ENCODE peak calls at places on chromosomes 13 and 19, in seven cellular contexts. T is IMR-90; V is ovary; E is CD4-positive, CD25-positive, alpha-beta regulatory T cell; S is PC-3; A is iPS DF 6.9; I is tibial artery. X is an unnamed sample. For H3K4me1, the result is how much of the 10 kb centered on the place peaks cover.

GRCh38 chr13:67048084-67048792 is 181.9 kb downstream of the PCDH9 start:
- DNase-seq in T (peak), V (no peak), E (no peak), S (no peak), A (no peak), I (no peak), X (peak)

GRCh38 chr13:113023694-113024430 is 54.8 kb downstream of the MCF2L start:
- DNase-seq in T (no peak), V (no peak), E (no peak), S (no peak), A (no peak), I (no peak), X (no peak)

GRCh38 chr19:2084993-2085720 is 11.0 kb downstream of the MOB3A start:
- DNase-seq in T (no peak), V (no peak), E (peak), S (peak), A (no peak), I (no peak), X (no peak)

GRCh38 chr19:35045667-35046300 is 4.3 kb downstream of the HPN start:
- DNase-seq in T (peak), V (peak), E (peak), S (peak), A (no peak), I (no peak), X (no peak)

GRCh38 chr13:75316427-75316826 is 165.5 kb downstream of the TBC1D4 start:
- DNase-seq in T (peak), V (no peak), E (peak), S (peak), A (no peak), I (no peak), X (peak)

GRCh38 chr13:111893607-111894443 is 173.1 kb upstream of the SOX1 start:
- DNase-seq in T (no peak), V (no peak), E (no peak), S (no peak), A (no peak), I (peak), X (no peak)

GRCh38 chr19:45809643-45810159 is 5.4 kb downstream of the RSPH6A start:
- DNase-seq in T (peak), V (no peak), E (no peak), S (peak), A (no peak), I (no peak), X (no peak)

GRCh38 chr19:10800488-10800887 is 35.5 kb downstream of the TMED1 start:
- DNase-seq in T (peak), V (no peak), E (no peak), S (no peak), A (no peak), I (no peak), X (peak)

GRCh38 chr13:106331116-106331515 is 204.3 kb downstream of the EFNB2 start:
- DNase-seq in T (no peak), V (no peak), E (no peak), S (no peak), A (no peak), I (no peak), X (no peak)

GRCh38 chr13:51298812-51299211 is 40.7 kb upstream of the SERPINE3 start:
- DNase-seq in T (peak), V (no peak), E (no peak), S (peak), A (no peak), I (no peak), X (peak)

GRCh38 chr13:52665325-52665724 is 12.7 kb downstream of the SUGT1 start:
- DNase-seq in T (peak), V (no peak), E (peak), S (peak), A (no peak), I (no peak), X (peak)

GRCh38 chr13:114313061-114313860 is 1.0 kb upstream of the CHAMP1 start:
- DNase-seq in T (peak), V (peak), E (peak), S (peak), A (no peak), I (no peak), X (no peak)

GRCh38 chr13:58744686-58745085 is 1113.1 kb downstream of the PCDH17 start:
- DNase-seq in T (no peak), V (no peak), E (no peak), S (no peak), A (no peak), I (no peak), X (no peak)

GRCh38 chr19:31135841-31136240 is 213.4 kb downstream of the TSHZ3 start:
- DNase-seq in T (peak), V (no peak), E (no peak), S (peak), A (no peak), I (no peak), X (no peak)

GRCh38 chr13:41668130-41668757 is 210.9 kb downstream of the RGCC start:
- DNase-seq in T (peak), V (peak), E (peak), S (peak), A (peak), I (peak), X (peak)

GRCh38 chr13:46184277-46184699 is 2.3 kb upstream of the LCP1 start:
- DNase-seq in T (no peak), V (no peak), E (peak), S (peak), A (peak), I (no peak), X (peak)

GRCh38 chr13:114157869-114158495 is 21.1 kb upstream of the CFAP97D2 start:
- DNase-seq in T (no peak), V (no peak), E (no peak), S (no peak), A (no peak), I (no peak), X (no peak)

GRCh38 chr13:44439615-44440014 is 66.0 kb downstream of the SERP2 start:
- DNase-seq in T (no peak), V (no peak), E (no peak), S (no peak), A (no peak), I (no peak), X (no peak)

GRCh38 chr13:97388385-97388784 is 45.6 kb upstream of the RAP2A start:
- DNase-seq in T (no peak), V (no peak), E (no peak), S (no peak), A (no peak), I (no peak), X (no peak)

GRCh38 chr19:39970674-39971379 is at the start of gene PSMC4:
- DNase-seq in T (peak), V (peak), E (peak), S (peak), A (peak), I (peak), X (peak)

GRCh38 chr13:66803759-66804456 is 426.2 kb downstream of the PCDH9 start:
- DNase-seq in T (peak), V (no peak), E (no peak), S (peak), A (no peak), I (no peak), X (no peak)

GRCh38 chr19:7602240-7602934 is 6.7 kb downstream of the CAMSAP3 start:
- DNase-seq in T (no peak), V (no peak), E (no peak), S (no peak), A (no peak), I (no peak), X (no peak)

GRCh38 chr19:18208098-18208951 is 4.5 kb upstream of the RAB3A start:
- DNase-seq in T (peak), V (peak), E (peak), S (peak), A (no peak), I (no peak), X (no peak)

GRCh38 chr13:109100705-109101104 is 471.3 kb downstream of the MYO16 start:
- DNase-seq in T (no peak), V (no peak), E (no peak), S (peak), A (no peak), I (no peak), X (no peak)

GRCh38 chr19:1852294-1852646 is 4.0 kb upstream of the REXO1 start:
- DNase-seq in T (no peak), V (no peak), E (no peak), S (no peak), A (no peak), I (no peak), X (no peak)

GRCh38 chr13:109330941-109331340 is 455.4 kb downstream of the IRS2 start:
- DNase-seq in T (peak), V (no peak), E (no peak), S (peak), A (no peak), I (no peak), X (no peak)

GRCh38 chr19:10968527-10969081 is 7.8 kb downstream of the SMARCA4 start:
- DNase-seq in T (no peak), V (no peak), E (no peak), S (no peak), A (no peak), I (no peak), X (no peak)

GRCh38 chr19:31002852-31003251 is 346.4 kb downstream of the TSHZ3 start:
- DNase-seq in T (no peak), V (no peak), E (no peak), S (no peak), A (peak), I (no peak), X (no peak)

GRCh38 chr19:39506944-39507714 is 7.8 kb upstream of the SELENOV start:
- DNase-seq in T (peak), V (no peak), E (peak), S (peak), A (peak), I (no peak), X (peak)

GRCh38 chr13:21661097-21661496 is 9.8 kb upstream of the FGF9 start:
- DNase-seq in T (no peak), V (no peak), E (no peak), S (no peak), A (no peak), I (no peak), X (no peak)

GRCh38 chr13:59532405-59532804 is 631.3 kb downstream of the DIAPH3 start:
- DNase-seq in T (no peak), V (no peak), E (no peak), S (peak), A (no peak), I (no peak), X (no peak)

GRCh38 chr13:95123726-95124125 is 177.5 kb downstream of the ABCC4 start:
- DNase-seq in T (no peak), V (no peak), E (no peak), S (peak), A (no peak), I (no peak), X (no peak)

GRCh38 chr13:61110804-61111203 is 304.8 kb downstream of the PCDH20 start:
- DNase-seq in T (no peak), V (no peak), E (no peak), S (peak), A (no peak), I (no peak), X (no peak)

GRCh38 chr19:5913739-5914357 is at the start of gene CAPS:
- DNase-seq in T (peak), V (no peak), E (no peak), S (peak), A (no peak), I (peak), X (peak)

GRCh38 chr19:17692566-17692965 is 4.4 kb upstream of the UNC13A start:
- DNase-seq in T (no peak), V (no peak), E (no peak), S (no peak), A (no peak), I (no peak), X (no peak)

DNA sequence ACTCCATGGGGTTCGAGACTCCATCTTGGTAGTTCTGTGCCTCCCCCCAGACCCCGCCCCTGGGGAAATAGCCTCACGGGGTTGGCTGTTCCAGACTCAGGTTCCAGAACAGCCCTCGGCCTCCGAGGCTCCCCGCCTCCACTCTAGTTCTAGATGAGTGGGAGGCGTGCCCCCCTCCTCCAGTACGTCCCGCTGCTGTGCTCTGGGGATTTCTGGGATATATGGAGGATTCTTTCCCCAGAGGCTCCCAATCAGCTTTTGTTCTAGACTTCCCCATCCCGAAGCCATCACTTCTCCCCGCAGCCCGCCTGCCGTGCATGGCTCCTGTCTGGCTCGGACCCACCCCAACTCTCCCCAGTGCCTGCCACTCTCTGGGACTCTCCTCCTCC is 1.9 kb upstream of the CACNG7 start:
- DNase-seq in T (no peak), V (no peak), E (no peak), S (no peak), A (no peak), I (no peak), X (no peak)
- H3K27ac ChIP-seq in T (no peak), V (no peak), E (no peak), S (no peak), A (no peak), I (no peak), X (no peak)

GRCh38 chr19:19457691-19458090 is 52.2 kb downstream of the GATAD2A start:
- DNase-seq in T (no peak), V (no peak), E (no peak), S (no peak), A (no peak), I (no peak), X (no peak)
- H3K4me1 ChIP-seq in T (under half), V (under half), E (half or more), S (under half), A (under half), I (under half), X (under half)

DNA sequence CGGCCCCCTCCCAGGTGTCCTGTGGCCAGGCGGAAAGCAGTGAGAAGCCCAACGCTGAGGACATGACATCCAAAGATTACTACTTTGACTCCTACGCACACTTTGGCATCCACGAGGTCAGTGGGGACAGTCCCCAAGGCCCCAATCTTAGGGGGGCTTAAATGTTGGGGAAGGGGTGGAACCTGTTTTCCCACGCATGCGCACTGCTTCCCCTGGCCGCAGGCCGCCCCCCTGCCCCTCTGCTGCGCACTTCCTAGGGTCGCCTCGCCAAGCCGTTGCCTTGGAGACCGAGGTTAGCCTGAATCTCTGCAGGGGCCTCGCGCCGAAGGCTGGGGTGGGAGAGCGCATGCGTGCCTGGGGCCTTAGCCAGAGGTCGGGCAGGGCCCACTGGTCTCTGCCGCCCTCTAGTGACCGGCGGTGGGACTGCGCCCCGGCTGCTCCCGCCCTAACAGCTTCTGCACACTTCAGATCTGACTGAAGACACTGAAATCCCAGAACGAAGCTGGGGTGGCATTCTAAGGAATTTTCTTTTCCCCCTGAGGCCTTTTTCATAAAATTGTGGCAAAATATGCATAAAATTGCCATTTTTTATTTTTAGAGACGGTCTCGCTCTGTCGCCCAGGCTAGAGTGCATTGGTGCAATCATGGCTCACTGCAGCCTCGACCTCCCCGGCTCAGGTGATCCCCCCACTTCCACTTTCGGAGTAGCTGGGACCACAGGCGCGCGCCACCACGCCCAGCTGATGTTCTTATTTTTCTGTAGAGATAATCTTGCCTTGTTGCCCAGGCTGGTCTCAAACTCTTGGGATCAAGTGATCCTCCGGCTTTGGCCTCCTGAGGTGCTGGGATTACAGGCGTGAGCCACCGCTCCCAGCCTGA is 3.6 kb downstream of the PRMT1 start:
- DNase-seq in T (peak), V (peak), E (peak), S (peak), A (no peak), I (peak), X (peak)
- H3K4me3 ChIP-seq in T (no peak), V (no peak), E (no peak), S (no peak), A (no peak), I (peak), X (no peak)

DNA sequence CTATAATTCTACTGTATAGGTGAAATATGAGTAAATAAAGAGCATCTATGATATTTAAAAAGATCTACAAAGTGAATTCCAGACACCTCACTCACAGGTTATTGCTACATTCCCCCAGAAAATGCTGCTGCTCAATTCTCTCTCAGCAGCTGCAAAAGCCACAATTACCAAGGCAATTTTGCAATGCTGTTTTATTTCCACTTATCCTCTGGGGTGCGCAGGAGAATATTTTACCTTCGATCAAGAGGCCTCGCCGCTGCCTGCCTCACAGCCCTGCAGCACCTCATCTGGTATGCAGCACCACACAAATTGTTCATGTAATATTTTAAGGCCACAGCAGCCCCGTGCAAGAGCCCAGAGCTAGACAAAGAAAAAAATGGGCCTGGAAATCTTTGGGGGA is 333.2 kb downstream of the DNAJC15 start:
- DNase-seq in T (peak), V (no peak), E (no peak), S (no peak), A (no peak), I (no peak), X (no peak)
- H3K27ac ChIP-seq in T (no peak), V (no peak), E (no peak), S (no peak), A (no peak), I (no peak), X (peak)

DNA sequence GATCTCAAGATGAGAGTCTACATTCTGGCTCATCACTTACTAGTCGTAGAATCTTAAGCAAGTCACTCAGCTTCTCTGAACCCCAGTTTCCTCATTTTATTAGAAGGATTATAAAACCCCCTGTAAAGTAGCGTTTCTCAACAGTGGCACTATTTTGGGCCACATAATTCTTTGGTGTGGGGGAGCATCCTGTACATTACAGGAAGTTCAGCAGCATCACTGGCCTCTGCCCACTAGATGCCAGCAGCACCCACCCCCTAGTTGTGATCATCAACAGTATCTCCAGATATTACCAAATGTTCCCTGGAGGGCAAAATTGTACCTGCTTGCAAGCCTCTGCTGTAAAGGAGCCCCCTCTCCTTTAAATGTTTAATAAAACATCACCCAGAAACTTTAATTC is 22.6 kb downstream of the STARD13 start:
- DNase-seq in T (no peak), V (no peak), E (no peak), S (no peak), A (no peak), I (no peak), X (no peak)
- H3K4me1 ChIP-seq in T (half or more), V (under half), E (under half), S (half or more), A (under half), I (under half), X (under half)

GRCh38 chr19:47402504-47402903 is 16.8 kb downstream of the MEIS3 start:
- DNase-seq in T (no peak), V (no peak), E (no peak), S (no peak), A (no peak), I (no peak), X (no peak)

GRCh38 chr19:47405197-47405550 is 14.2 kb downstream of the MEIS3 start:
- DNase-seq in T (no peak), V (no peak), E (no peak), S (no peak), A (no peak), I (no peak), X (no peak)

GRCh38 chr19:47398707-47399106 is 20.6 kb downstream of the MEIS3 start:
- DNase-seq in T (no peak), V (no peak), E (no peak), S (no peak), A (no peak), I (no peak), X (no peak)

GRCh38 chr19:47404334-47405196 is 14.8 kb downstream of the MEIS3 start:
- DNase-seq in T (no peak), V (no peak), E (no peak), S (no peak), A (no peak), I (no peak), X (no peak)

DNA sequence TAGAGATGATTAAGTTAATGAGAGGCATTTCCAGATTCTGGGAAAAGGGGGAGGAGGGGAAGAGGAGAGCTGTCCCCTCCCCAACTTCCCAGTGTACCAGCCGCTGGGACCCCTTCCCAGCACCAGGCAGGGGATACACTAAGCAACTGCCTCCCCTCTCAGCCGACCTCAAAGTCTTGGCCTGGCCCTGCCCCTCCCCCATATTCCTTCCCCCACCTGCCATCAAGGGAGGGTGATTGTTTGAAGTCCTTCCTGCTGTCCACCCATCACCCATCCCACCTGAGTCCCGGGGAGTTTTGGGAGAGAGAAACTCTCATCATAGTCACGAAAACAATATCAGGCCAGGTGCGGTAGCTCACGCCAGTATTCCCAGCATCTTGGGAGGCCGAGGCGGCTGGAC is 20.1 kb downstream of the MEIS3 start:
- DNase-seq in T (no peak), V (no peak), E (no peak), S (no peak), A (no peak), I (no peak), X (no peak)
- H3K4me3 ChIP-seq in T (no peak), V (no peak), E (no peak), S (no peak), A (no peak), I (no peak), X (no peak)

X was measured in cardiac muscle cell.